ENCODE peak calls at places on chromosomes 16 and 17, in four cellular contexts. One of them, this sample, is unnamed.

GRCh38 chr16:22098538-22099255 is 6.4 kb downstream of the VWA3A start:
- DNase-seq in H9: no peak
- DNase-seq in mesenchymal stem cell: peak; percentile 64
- DNase-seq in IMR-90: peak; percentile 44
- DNase-seq in this sample: peak; percentile 36

GRCh38 chr17:44546711-44547606 is 10.3 kb upstream of the FZD2 start:
- DNase-seq in H9: no peak
- DNase-seq in mesenchymal stem cell: peak; percentile 75
- DNase-seq in IMR-90: peak; percentile 73
- DNase-seq in this sample: no peak

GRCh38 chr17:42409467-42410351 is 13.3 kb downstream of the CAVIN1 start:
- DNase-seq in mesenchymal stem cell: peak; percentile 93
- DNase-seq in H9: no peak
- DNase-seq in IMR-90: peak; percentile 91
- DNase-seq in this sample: no peak

GRCh38 chr16:9151597-9151996 is 60.2 kb downstream of the HAPSTR1 start:
- DNase-seq in H9: no peak
- DNase-seq in mesenchymal stem cell: peak; percentile 95
- DNase-seq in IMR-90: peak; percentile 84
- DNase-seq in this sample: no peak

GRCh38 chr17:73508931-73509605 is 135.2 kb downstream of the SDK2 start:
- DNase-seq in IMR-90: no peak
- DNase-seq in H9: no peak
- DNase-seq in mesenchymal stem cell: no peak
- DNase-seq in this sample: no peak

GRCh38 chr17:17957584-17957916 is 14.7 kb downstream of the TOM1L2 start:
- DNase-seq in H9: no peak
- DNase-seq in mesenchymal stem cell: no peak
- DNase-seq in IMR-90: no peak
- DNase-seq in this sample: no peak

GRCh38 chr17:80746262-80746935 is 201.8 kb downstream of the RPTOR start:
- DNase-seq in mesenchymal stem cell: no peak
- DNase-seq in H9: no peak
- DNase-seq in IMR-90: no peak
- DNase-seq in this sample: no peak

GRCh38 chr16:46777804-46778203 is 29.7 kb upstream of the MYLK3 start:
- DNase-seq in mesenchymal stem cell: no peak
- DNase-seq in IMR-90: no peak
- DNase-seq in H9: no peak
- DNase-seq in this sample: no peak

GRCh38 chr17:49110504-49110903 is 22.1 kb upstream of the B4GALNT2 start:
- DNase-seq in mesenchymal stem cell: no peak
- DNase-seq in H9: no peak
- DNase-seq in IMR-90: peak; percentile 29
- DNase-seq in this sample: no peak

GRCh38 chr16:72400257-72401078 is 228.5 kb upstream of the PMFBP1 start:
- DNase-seq in mesenchymal stem cell: peak; percentile 57
- DNase-seq in IMR-90: peak; percentile 62
- DNase-seq in H9: peak; percentile 60
- DNase-seq in this sample: peak; percentile 57

GRCh38 chr17:19398301-19399181 is 11.6 kb upstream of the MFAP4 start:
- DNase-seq in mesenchymal stem cell: peak; percentile 35
- DNase-seq in H9: no peak
- DNase-seq in IMR-90: no peak
- DNase-seq in this sample: no peak

GRCh38 chr16:64449511-64449910 is 672.4 kb downstream of the CDH11 start:
- DNase-seq in IMR-90: no peak
- DNase-seq in mesenchymal stem cell: no peak
- DNase-seq in H9: no peak
- DNase-seq in this sample: no peak

GRCh38 chr16:47072158-47072557 is 71.6 kb downstream of the NETO2 start:
- DNase-seq in H9: no peak
- DNase-seq in mesenchymal stem cell: no peak
- DNase-seq in IMR-90: no peak
- DNase-seq in this sample: no peak

GRCh38 chr17:40321502-40322416 is 12.8 kb downstream of the RARA start:
- DNase-seq in IMR-90: no peak
- DNase-seq in mesenchymal stem cell: no peak
- DNase-seq in H9: peak; percentile 33
- DNase-seq in this sample: no peak

GRCh38 chr16:58734459-58734787 is 307 bp upstream of the GOT2 start:
- DNase-seq in mesenchymal stem cell: no peak
- DNase-seq in H9: no peak
- DNase-seq in IMR-90: no peak
- DNase-seq in this sample: no peak

GRCh38 chr16:58732545-58733247 is 1.4 kb downstream of the GOT2 start:
- DNase-seq in H9: no peak
- DNase-seq in IMR-90: peak; percentile 42
- DNase-seq in mesenchymal stem cell: peak; percentile 33
- DNase-seq in this sample: no peak

GRCh38 chr16:58733248-58733670 is 857 bp downstream of the GOT2 start:
- DNase-seq in H9: no peak
- DNase-seq in mesenchymal stem cell: peak; percentile 39
- DNase-seq in IMR-90: peak; percentile 5
- DNase-seq in this sample: no peak

GRCh38 chr16:58730724-58731370 is 3.3 kb downstream of the GOT2 start:
- DNase-seq in H9: no peak
- DNase-seq in IMR-90: no peak
- DNase-seq in mesenchymal stem cell: no peak
- DNase-seq in this sample: no peak

GRCh38 chr16:58733671-58734458 is at the start of gene GOT2:
- DNase-seq in H9: peak; percentile 92
- DNase-seq in mesenchymal stem cell: peak; percentile 89
- DNase-seq in IMR-90: peak; percentile 79
- DNase-seq in this sample: peak; percentile 76
- H4K91ac ChIP-seq in H9: no peak within 1 kb of the TSS
- H4K91ac ChIP-seq in mesenchymal stem cell: peak within 1 kb of the TSS; percentile 83
- H4K91ac ChIP-seq in IMR-90: no peak within 1 kb of the TSS
- H4K91ac ChIP-seq in this sample: no peak within 1 kb of the TSS

DNA sequence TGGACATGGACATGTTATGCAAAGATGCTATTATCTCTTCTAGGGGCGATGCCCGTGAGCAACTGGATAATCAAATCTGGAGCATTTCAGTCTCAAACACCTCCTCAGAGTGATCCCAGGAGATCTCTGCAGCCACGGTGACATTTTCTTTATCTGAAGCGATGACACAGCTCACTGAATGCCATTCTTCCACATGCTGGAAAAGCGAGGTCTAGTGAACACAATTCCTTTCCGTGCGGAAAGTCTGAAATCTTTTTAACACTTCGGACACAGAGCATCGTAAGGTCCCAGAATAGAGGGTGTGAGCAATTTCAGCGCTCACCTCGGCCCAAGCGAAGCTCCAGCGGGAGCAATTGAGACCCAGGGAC is 531 bp upstream of the HASPIN start:
- DNase-seq in IMR-90: no peak
- DNase-seq in mesenchymal stem cell: no peak
- DNase-seq in H9: no peak
- DNase-seq in this sample: no peak
- H4K91ac ChIP-seq in IMR-90: peak overlapping the region; percentile 99
- H4K91ac ChIP-seq in mesenchymal stem cell: peak overlapping the region; percentile 98
- H4K91ac ChIP-seq in H9: no peak overlapping the region
- H4K91ac ChIP-seq in this sample: no peak overlapping the region

GRCh38 chr16:66277311-66278070 is 89.0 kb upstream of the CDH5 start:
- DNase-seq in IMR-90: no peak
- DNase-seq in mesenchymal stem cell: no peak
- DNase-seq in H9: peak; percentile 23
- DNase-seq in this sample: no peak

GRCh38 chr16:66278111-66278531 is 88.4 kb upstream of the CDH5 start:
- DNase-seq in IMR-90: no peak
- DNase-seq in mesenchymal stem cell: no peak
- DNase-seq in H9: peak; percentile 21
- DNase-seq in this sample: no peak

GRCh38 chr16:66274335-66275110 is 92.0 kb upstream of the CDH5 start:
- DNase-seq in IMR-90: peak; percentile 44
- DNase-seq in H9: peak; percentile 16
- DNase-seq in mesenchymal stem cell: no peak
- DNase-seq in this sample: no peak

GRCh38 chr16:66275795-66276428 is 90.6 kb upstream of the CDH5 start:
- DNase-seq in IMR-90: peak; percentile 76
- DNase-seq in H9: peak; percentile 71
- DNase-seq in mesenchymal stem cell: peak; percentile 80
- DNase-seq in this sample: no peak

GRCh38 chr16:66278604-66279262 is 87.8 kb upstream of the CDH5 start:
- DNase-seq in H9: peak; percentile 49
- DNase-seq in IMR-90: no peak
- DNase-seq in mesenchymal stem cell: no peak
- DNase-seq in this sample: no peak
- H4K91ac ChIP-seq in H9: no peak overlapping the region
- H4K91ac ChIP-seq in IMR-90: no peak overlapping the region
- H4K91ac ChIP-seq in mesenchymal stem cell: no peak overlapping the region
- H4K91ac ChIP-seq in this sample: no peak overlapping the region

GRCh38 chr16:19521471-19522368 is at the start of gene GDE1:
- DNase-seq in mesenchymal stem cell: peak; percentile 94
- DNase-seq in H9: peak; percentile 97
- DNase-seq in IMR-90: peak; percentile 86
- DNase-seq in this sample: peak; percentile 89
- H4K91ac ChIP-seq in mesenchymal stem cell: peak within 1 kb of the TSS; percentile 92
- H4K91ac ChIP-seq in H9: no peak within 1 kb of the TSS
- H4K91ac ChIP-seq in IMR-90: peak within 1 kb of the TSS; percentile 6
- H4K91ac ChIP-seq in this sample: no peak within 1 kb of the TSS

This sample was measured in neuronal stem cell.